ENCODE peak calls at places on chromosome 2, in nine cellular contexts. One of them, this sample, is unnamed.
A peak's percentile ranks its signal among the peaks of the same experiment; 100 is the strongest.

GRCh38 chr2:25690058-25690457 is 16.7 kb upstream of the DTNB start:
- DNase-seq in T follicular helper cell: no peak
- DNase-seq in activated T-helper 1 cell treated with Interleukin-2 at 50 U/mL for 16 hours: no peak
- DNase-seq in fibroblast of the aortic adventitia: no peak
- DNase-seq in WTC11: no peak
- DNase-seq in activated CD8-positive, alpha-beta T cell treated with anti-CD3 and anti-CD28 coated beads for 36 hours: no peak
- DNase-seq in aorta: no peak
- DNase-seq in NCI-H1092 treated with DMSO at 0.1 percent for 48 hours: no peak
- DNase-seq in H4: peak; percentile 44
- DNase-seq in this sample: no peak

GRCh38 chr2:11647834-11648600 is 22.0 kb downstream of the NTSR2 start:
- DNase-seq in T follicular helper cell: no peak
- DNase-seq in activated T-helper 1 cell treated with Interleukin-2 at 50 U/mL for 16 hours: no peak
- DNase-seq in fibroblast of the aortic adventitia: peak; percentile 8
- DNase-seq in WTC11: no peak
- DNase-seq in activated CD8-positive, alpha-beta T cell treated with anti-CD3 and anti-CD28 coated beads for 36 hours: no peak
- DNase-seq in aorta: no peak
- DNase-seq in NCI-H1092 treated with DMSO at 0.1 percent for 48 hours: no peak
- DNase-seq in H4: no peak
- DNase-seq in this sample: no peak

GRCh38 chr2:16578081-16578480 is 87.6 kb downstream of the CYRIA start:
- DNase-seq in T follicular helper cell: no peak
- DNase-seq in activated T-helper 1 cell treated with Interleukin-2 at 50 U/mL for 16 hours: no peak
- DNase-seq in fibroblast of the aortic adventitia: no peak
- DNase-seq in WTC11: no peak
- DNase-seq in activated CD8-positive, alpha-beta T cell treated with anti-CD3 and anti-CD28 coated beads for 36 hours: no peak
- DNase-seq in aorta: no peak
- DNase-seq in NCI-H1092 treated with DMSO at 0.1 percent for 48 hours: no peak
- DNase-seq in H4: no peak
- DNase-seq in this sample: no peak

GRCh38 chr2:238060096-238060541 is 682 bp upstream of the SCLY start:
- DNase-seq in T follicular helper cell: no peak
- DNase-seq in activated T-helper 1 cell treated with Interleukin-2 at 50 U/mL for 16 hours: no peak
- DNase-seq in fibroblast of the aortic adventitia: peak; percentile 30
- DNase-seq in WTC11: no peak
- DNase-seq in activated CD8-positive, alpha-beta T cell treated with anti-CD3 and anti-CD28 coated beads for 36 hours: no peak
- DNase-seq in aorta: no peak
- DNase-seq in NCI-H1092 treated with DMSO at 0.1 percent for 48 hours: no peak
- DNase-seq in H4: no peak
- DNase-seq in this sample: no peak

GRCh38 chr2:3467654-3468053 is 51.7 kb downstream of the ADI1 start:
- DNase-seq in T follicular helper cell: no peak
- DNase-seq in activated T-helper 1 cell treated with Interleukin-2 at 50 U/mL for 16 hours: no peak
- DNase-seq in fibroblast of the aortic adventitia: no peak
- DNase-seq in WTC11: no peak
- DNase-seq in activated CD8-positive, alpha-beta T cell treated with anti-CD3 and anti-CD28 coated beads for 36 hours: no peak
- DNase-seq in aorta: peak; percentile 55
- DNase-seq in NCI-H1092 treated with DMSO at 0.1 percent for 48 hours: no peak
- DNase-seq in H4: no peak
- DNase-seq in this sample: no peak

GRCh38 chr2:227366861-227367800 is 12.0 kb downstream of the TM4SF20 start:
- DNase-seq in T follicular helper cell: no peak
- DNase-seq in activated T-helper 1 cell treated with Interleukin-2 at 50 U/mL for 16 hours: no peak
- DNase-seq in fibroblast of the aortic adventitia: peak; percentile 99
- DNase-seq in WTC11: no peak
- DNase-seq in activated CD8-positive, alpha-beta T cell treated with anti-CD3 and anti-CD28 coated beads for 36 hours: no peak
- DNase-seq in aorta: peak; percentile 80
- DNase-seq in NCI-H1092 treated with DMSO at 0.1 percent for 48 hours: no peak
- DNase-seq in H4: no peak
- DNase-seq in this sample: no peak

GRCh38 chr2:112147382-112147781 is 9.2 kb downstream of the FBLN7 start:
- DNase-seq in T follicular helper cell: no peak
- DNase-seq in activated T-helper 1 cell treated with Interleukin-2 at 50 U/mL for 16 hours: no peak
- DNase-seq in fibroblast of the aortic adventitia: peak; percentile 50
- DNase-seq in WTC11: no peak
- DNase-seq in activated CD8-positive, alpha-beta T cell treated with anti-CD3 and anti-CD28 coated beads for 36 hours: no peak
- DNase-seq in aorta: peak; percentile 71
- DNase-seq in NCI-H1092 treated with DMSO at 0.1 percent for 48 hours: no peak
- DNase-seq in H4: no peak
- DNase-seq in this sample: no peak

GRCh38 chr2:1455466-1455865 is 42.2 kb downstream of the TPO start:
- DNase-seq in T follicular helper cell: no peak
- DNase-seq in activated T-helper 1 cell treated with Interleukin-2 at 50 U/mL for 16 hours: no peak
- DNase-seq in fibroblast of the aortic adventitia: no peak
- DNase-seq in WTC11: no peak
- DNase-seq in activated CD8-positive, alpha-beta T cell treated with anti-CD3 and anti-CD28 coated beads for 36 hours: no peak
- DNase-seq in aorta: no peak
- DNase-seq in NCI-H1092 treated with DMSO at 0.1 percent for 48 hours: no peak
- DNase-seq in H4: no peak
- DNase-seq in this sample: no peak

GRCh38 chr2:200525066-200525465 is 941 bp upstream of the SGO2 start:
- DNase-seq in T follicular helper cell: no peak
- DNase-seq in activated T-helper 1 cell treated with Interleukin-2 at 50 U/mL for 16 hours: no peak
- DNase-seq in fibroblast of the aortic adventitia: peak; percentile 19
- DNase-seq in WTC11: no peak
- DNase-seq in activated CD8-positive, alpha-beta T cell treated with anti-CD3 and anti-CD28 coated beads for 36 hours: no peak
- DNase-seq in aorta: no peak
- DNase-seq in NCI-H1092 treated with DMSO at 0.1 percent for 48 hours: no peak
- DNase-seq in H4: no peak
- DNase-seq in this sample: no peak